ENCODE peak calls at places on chromosomes 3 and 15, in nine cellular contexts. N is H9; D is smooth muscle cell of the brain vasculature; F is type B pancreatic cell; R is Right ventricle myocardium superior; P is COR-L47; O is activated CD4-positive, alpha-beta T cell treated with anti-CD3 and anti-CD28 coated beads, Interleukin-2, amount 50 U/mL, for 24 hours; I is NCI-H1092 treated with DMSO at 0.1 percent for 48 hours; M is left cardiac atrium. Y is an unnamed sample.

GRCh38 chr15:88649753-88650551 is 11.1 kb downstream of the ISG20 start:
- DNase-seq in M (no peak), R (no peak), I (no peak), O (no peak), D (no peak), F (peak; percentile 56), N (no peak), P (no peak), Y (no peak)

GRCh38 chr3:197599089-197599765 is 43.5 kb upstream of the BDH1 start:
- DNase-seq in I (no peak), R (peak; percentile 71), N (peak; percentile 90), P (no peak), F (peak; percentile 81), O (peak; percentile 77), D (peak; percentile 63), M (peak; percentile 75), Y (peak; percentile 90)

GRCh38 chr15:101439920-101440319 is 49.6 kb downstream of the PCSK6 start:
- DNase-seq in P (no peak), M (no peak), D (no peak), O (no peak), F (no peak), N (no peak), I (no peak), R (no peak), Y (no peak)

GRCh38 chr3:61449327-61450040 is 111.9 kb upstream of the PTPRG start:
- DNase-seq in O (no peak), R (no peak), F (no peak), M (no peak), P (no peak), I (no peak), D (no peak), N (no peak), Y (no peak)

GRCh38 chr3:51717446-51717845 is 10.6 kb downstream of the GRM2 start:
- DNase-seq in M (no peak), F (no peak), P (no peak), R (no peak), D (no peak), O (no peak), N (no peak), I (no peak), Y (no peak)

GRCh38 chr15:38503497-38503896 is 49.6 kb downstream of the FAM98B start:
- DNase-seq in O (no peak), N (no peak), I (peak; percentile 3), R (no peak), P (no peak), F (no peak), D (no peak), M (no peak), Y (no peak)

GRCh38 chr15:39153718-39154117 is 427.2 kb upstream of the THBS1 start:
- DNase-seq in P (no peak), I (peak; percentile 6), O (no peak), D (no peak), F (no peak), N (no peak), M (no peak), R (no peak), Y (no peak)

GRCh38 chr15:56243117-56243773 is 434 bp downstream of the RFX7 start:
- DNase-seq in R (peak; percentile 64), P (peak; percentile 43), M (peak; percentile 60), F (peak; percentile 69), N (peak; percentile 71), O (peak; percentile 27), D (peak; percentile 2), I (peak; percentile 66), Y (peak; percentile 46)

GRCh38 chr3:142963266-142964149 is at the start of gene PAQR9:
- DNase-seq in R (peak; percentile 50), D (no peak), O (no peak), M (peak; percentile 28), F (peak; percentile 80), P (peak; percentile 56), I (peak; percentile 24), N (peak; percentile 59), Y (no peak)

GRCh38 chr3:136817448-136817847 is 1.5 kb upstream of the SLC35G2 start:
- DNase-seq in I (no peak), F (no peak), D (no peak), R (no peak), N (no peak), M (no peak), P (no peak), O (no peak), Y (peak; percentile 30)

GRCh38 chr3:158166223-158166622 is 56.3 kb downstream of the RSRC1 start:
- DNase-seq in I (no peak), F (no peak), O (no peak), N (no peak), D (no peak), R (no peak), P (no peak), M (no peak), Y (no peak)

GRCh38 chr3:123552095-123552714 is 32.6 kb downstream of the HACD2 start:
- DNase-seq in I (no peak), O (no peak), P (peak; percentile 5), F (no peak), N (no peak), M (no peak), D (no peak), R (no peak), Y (peak; percentile 30)

GRCh38 chr3:48268381-48268935 is 27.6 kb downstream of the ZNF589 start:
- DNase-seq in O (peak; percentile 86), D (no peak), P (peak; percentile 33), I (no peak), F (no peak), M (no peak), R (no peak), N (no peak), Y (no peak)

GRCh38 chr15:41583795-41584194 is 24.8 kb downstream of the TYRO3 start:
- DNase-seq in M (no peak), O (no peak), N (no peak), R (no peak), F (no peak), D (no peak), I (no peak), P (no peak), Y (no peak)